ENCODE peak calls at places on chromosomes 3 and 15, in six cellular contexts. V is EH; Q is NCI-H2029 treated with DMSO at 0.1 percent for 48 hours; A is stimulated activated CD8-positive, alpha-beta memory T cell treated with anti-CD3 and anti-CD28 coated beads, Interleukin-15, amount 100 ng/mL, for 24 hours; M is left cardiac atrium; F is mesendoderm. P is an unnamed sample.

GRCh38 chr3:191333481-191333880 is 3.2 kb upstream of the UTS2B start:
- DNase-seq in V (no peak), Q (no peak), A (no peak), M (no peak), F (no peak), P (no peak)

GRCh38 chr3:72270072-72270611 is 485.2 kb upstream of the PROK2 start:
- DNase-seq in V (peak; percentile 97), Q (no peak), A (no peak), M (peak; percentile 91), F (peak; percentile 88), P (peak; percentile 92)

GRCh38 chr15:52730163-52730562 is 51.0 kb upstream of the ATOSA start:
- DNase-seq in V (peak; percentile 88), Q (no peak), A (no peak), M (no peak), F (peak; percentile 25), P (no peak)

GRCh38 chr3:9279959-9280358 is 30.5 kb upstream of the SRGAP3 start:
- DNase-seq in V (peak; percentile 66), Q (no peak), A (no peak), M (no peak), F (peak; percentile 54), P (no peak)

GRCh38 chr3:120173056-120173675 is 78.9 kb upstream of the GSK3B start:
- DNase-seq in V (peak; percentile 52), Q (peak; percentile 90), A (no peak), M (no peak), F (no peak), P (no peak)

GRCh38 chr3:39273119-39273518 is 6.7 kb downstream of the CX3CR1 start:
- DNase-seq in V (no peak), Q (no peak), A (no peak), M (no peak), F (peak; percentile 16), P (no peak)

GRCh38 chr3:188274249-188274915 is 120.4 kb downstream of the LPP start:
- DNase-seq in V (peak; percentile 76), Q (no peak), A (no peak), M (no peak), F (no peak), P (no peak)

GRCh38 chr3:190902292-190902691 is 39.8 kb upstream of the GMNC start:
- DNase-seq in V (no peak), Q (no peak), A (no peak), M (no peak), F (no peak), P (peak; percentile 79)

GRCh38 chr3:19364150-19364549 is 215.8 kb downstream of the KCNH8 start:
- DNase-seq in V (no peak), Q (no peak), A (no peak), M (no peak), F (no peak), P (no peak)

GRCh38 chr3:11162401-11163345 is 8.4 kb downstream of the HRH1 start:
- DNase-seq in V (no peak), Q (no peak), A (no peak), M (no peak), F (no peak), P (no peak)

GRCh38 chr3:85337895-85338294 is 379.1 kb downstream of the CADM2 start:
- DNase-seq in V (no peak), Q (no peak), A (no peak), M (no peak), F (no peak), P (no peak)

GRCh38 chr15:91521996-91522395 is 331.5 kb upstream of the SLCO3A1 start:
- DNase-seq in V (peak; percentile 68), Q (no peak), A (no peak), M (no peak), F (no peak), P (no peak)

GRCh38 chr3:157572559-157573270 is 69.5 kb upstream of the VEPH1 start:
- DNase-seq in V (peak; percentile 66), Q (peak; percentile 64), A (no peak), M (no peak), F (peak; percentile 62), P (peak; percentile 46)

GRCh38 chr15:57100136-57100539 is 181.7 kb downstream of the TCF12 start:
- DNase-seq in V (no peak), Q (no peak), A (no peak), M (no peak), F (no peak), P (peak; percentile 5)

GRCh38 chr3:137767146-137768020 is 3.3 kb downstream of the SOX14 start:
- DNase-seq in V (no peak), Q (no peak), A (no peak), M (no peak), F (peak; percentile 72), P (no peak)

GRCh38 chr15:33194237-33194636 is 277 bp downstream of the FMN1 start:
- DNase-seq in V (no peak), Q (no peak), A (no peak), M (peak; percentile 21), F (no peak), P (no peak)

GRCh38 chr3:46943237-46944187 is 33.0 kb downstream of the CCDC12 start:
- DNase-seq in V (no peak), Q (no peak), A (no peak), M (peak; percentile 42), F (no peak), P (no peak)

GRCh38 chr15:90909976-90910375 is 6.9 kb downstream of the MAN2A2 start:
- DNase-seq in V (no peak), Q (no peak), A (no peak), M (peak; percentile 10), F (no peak), P (no peak)

P was measured in HL-60.